ENCODE peak calls at places on chromosomes 2 and 18, in six cellular contexts. H, S, Z, T, X and N are unnamed samples.

GRCh38 chr2:116719841-116720240 is 1094.7 kb upstream of the DDX18 start:
- DNase-seq in Z (peak; percentile 30), H (no peak), X (no peak), S (no peak), T (peak; percentile 63), N (peak; percentile 47)

GRCh38 chr2:238527565-238527964 is 100.8 kb downstream of the ASB1 start:
- DNase-seq in Z (no peak), X (no peak), H (no peak), T (no peak), S (no peak), N (no peak)

GRCh38 chr2:44291281-44292248 is 16.3 kb downstream of the SLC3A1 start:
- DNase-seq in S (peak; percentile 60), T (peak; percentile 21), H (no peak), X (no peak), Z (peak; percentile 4), N (peak; percentile 52)

GRCh38 chr2:58133395-58133794 is 86.8 kb downstream of the VRK2 start:
- DNase-seq in Z (no peak), X (no peak), S (no peak), H (no peak), T (no peak), N (no peak)

GRCh38 chr18:9557250-9557943 is 57.0 kb downstream of the PPP4R1 start:
- DNase-seq in H (no peak), X (no peak), Z (no peak), T (no peak), S (no peak), N (no peak)

GRCh38 chr2:163255086-163255485 is 416.5 kb upstream of the KCNH7 start:
- DNase-seq in H (no peak), Z (no peak), S (no peak), T (no peak), X (no peak), N (no peak)

GRCh38 chr2:68385232-68385906 is 20.3 kb downstream of the PLEK start:
- DNase-seq in T (no peak), S (no peak), X (peak; percentile 78), Z (no peak), H (no peak), N (peak; percentile 2)

GRCh38 chr2:54341656-54342055 is 85.6 kb upstream of the TSPYL6 start:
- DNase-seq in H (no peak), S (no peak), T (no peak), Z (no peak), X (no peak), N (no peak)

GRCh38 chr2:111627256-111627655 is 256.7 kb downstream of the ANAPC1 start:
- DNase-seq in S (no peak), Z (no peak), H (no peak), T (no peak), X (no peak), N (no peak)

GRCh38 chr2:43080626-43081025 is 145.8 kb downstream of the ZFP36L2 start:
- DNase-seq in Z (no peak), T (no peak), H (no peak), S (no peak), X (no peak), N (no peak)

GRCh38 chr2:25165992-25166618 is 2.3 kb downstream of the POMC start:
- DNase-seq in H (no peak), T (no peak), X (peak; percentile 92), Z (no peak), S (peak; percentile 51), N (no peak)

GRCh38 chr2:205688417-205689200 is 6.3 kb downstream of the NRP2 start:
- DNase-seq in H (no peak), T (no peak), X (no peak), Z (no peak), S (no peak), N (no peak)

GRCh38 chr2:121530210-121530562 is 494 bp upstream of the RNU4ATAC start:
- DNase-seq in T (peak; percentile 48), H (peak; percentile 82), X (no peak), S (peak; percentile 85), Z (no peak), N (no peak)